ENCODE peak calls at places on chromosome 15, in ten cellular contexts. One of them, this sample, is unnamed. For H3K36me3, the result is how much of the 10 kb centered on the place peaks cover.

GRCh38 chr15:89648106-89649012 is 6.9 kb downstream of the KIF7 start:
- DNase-seq in Peyer's patch: peak
- DNase-seq in GM12878: no peak
- DNase-seq in gastrocnemius medialis: no peak
- DNase-seq in heart left ventricle: no peak
- DNase-seq in uterus: no peak
- DNase-seq in adrenal gland: no peak
- DNase-seq in body of pancreas: no peak
- DNase-seq in stomach: no peak
- DNase-seq in transverse colon: no peak
- DNase-seq in this sample: no peak

GRCh38 chr15:66502491-66502890 is 2.2 kb downstream of the RPL4 start:
- DNase-seq in Peyer's patch: no peak
- DNase-seq in GM12878: no peak
- DNase-seq in gastrocnemius medialis: no peak
- DNase-seq in heart left ventricle: no peak
- DNase-seq in uterus: no peak
- DNase-seq in adrenal gland: no peak
- DNase-seq in body of pancreas: no peak
- DNase-seq in stomach: no peak
- DNase-seq in transverse colon: no peak
- DNase-seq in this sample: no peak

GRCh38 chr15:39041979-39042485 is 477.4 kb upstream of the RASGRP1 start:
- DNase-seq in Peyer's patch: no peak
- DNase-seq in GM12878: no peak
- DNase-seq in gastrocnemius medialis: no peak
- DNase-seq in heart left ventricle: no peak
- DNase-seq in uterus: no peak
- DNase-seq in adrenal gland: no peak
- DNase-seq in body of pancreas: no peak
- DNase-seq in stomach: no peak
- DNase-seq in transverse colon: no peak
- DNase-seq in this sample: no peak

GRCh38 chr15:31278056-31278445 is 48.6 kb upstream of the KLF13 start:
- DNase-seq in Peyer's patch: no peak
- DNase-seq in GM12878: no peak
- DNase-seq in gastrocnemius medialis: no peak
- DNase-seq in heart left ventricle: peak
- DNase-seq in uterus: peak
- DNase-seq in adrenal gland: peak
- DNase-seq in body of pancreas: peak
- DNase-seq in stomach: peak
- DNase-seq in transverse colon: no peak
- DNase-seq in this sample: peak

GRCh38 chr15:56978898-56979662 is 60.6 kb downstream of the TCF12 start:
- DNase-seq in Peyer's patch: no peak
- DNase-seq in GM12878: no peak
- DNase-seq in gastrocnemius medialis: no peak
- DNase-seq in heart left ventricle: no peak
- DNase-seq in uterus: no peak
- DNase-seq in adrenal gland: no peak
- DNase-seq in body of pancreas: no peak
- DNase-seq in stomach: no peak
- DNase-seq in transverse colon: no peak
- DNase-seq in this sample: no peak

GRCh38 chr15:50702762-50703334 is 16.3 kb upstream of the TRPM7 start:
- DNase-seq in Peyer's patch: no peak
- DNase-seq in GM12878: no peak
- DNase-seq in gastrocnemius medialis: no peak
- DNase-seq in heart left ventricle: no peak
- DNase-seq in uterus: no peak
- DNase-seq in adrenal gland: no peak
- DNase-seq in body of pancreas: no peak
- DNase-seq in stomach: no peak
- DNase-seq in transverse colon: no peak
- DNase-seq in this sample: no peak

GRCh38 chr15:71443538-71443937 is 328.3 kb downstream of the THSD4 start:
- DNase-seq in Peyer's patch: peak
- DNase-seq in GM12878: no peak
- DNase-seq in gastrocnemius medialis: no peak
- DNase-seq in heart left ventricle: no peak
- DNase-seq in uterus: peak
- DNase-seq in adrenal gland: peak
- DNase-seq in body of pancreas: peak
- DNase-seq in stomach: peak
- DNase-seq in transverse colon: peak
- DNase-seq in this sample: no peak

GRCh38 chr15:63826513-63826912 is 7.2 kb downstream of the HERC1 start:
- DNase-seq in Peyer's patch: no peak
- DNase-seq in GM12878: no peak
- DNase-seq in gastrocnemius medialis: no peak
- DNase-seq in heart left ventricle: no peak
- DNase-seq in uterus: no peak
- DNase-seq in adrenal gland: no peak
- DNase-seq in body of pancreas: no peak
- DNase-seq in stomach: no peak
- DNase-seq in transverse colon: no peak
- DNase-seq in this sample: no peak

GRCh38 chr15:25990245-25990644 is 127.1 kb upstream of the ATP10A start:
- DNase-seq in Peyer's patch: no peak
- DNase-seq in GM12878: no peak
- DNase-seq in gastrocnemius medialis: no peak
- DNase-seq in heart left ventricle: no peak
- DNase-seq in uterus: no peak
- DNase-seq in adrenal gland: no peak
- DNase-seq in body of pancreas: no peak
- DNase-seq in stomach: no peak
- DNase-seq in transverse colon: no peak
- DNase-seq in this sample: no peak

DNA sequence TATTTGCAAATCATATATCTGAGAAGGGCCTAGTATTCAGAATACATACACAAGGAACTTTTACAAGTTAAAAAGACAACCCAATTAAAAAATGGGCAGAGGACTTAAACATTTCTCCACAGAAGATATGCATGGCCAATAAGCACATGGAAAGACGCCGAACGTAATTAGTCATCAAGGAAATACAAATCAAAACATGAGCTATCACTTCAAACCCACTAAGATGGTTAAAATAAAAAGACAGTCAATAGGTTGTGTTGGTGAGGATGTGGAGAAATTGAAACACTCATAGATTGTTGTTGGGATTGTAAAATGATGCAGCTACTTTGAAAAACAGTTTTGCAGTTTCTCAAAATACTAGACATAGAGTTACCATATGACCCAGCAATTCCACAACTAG is 61.2 kb upstream of the NEO1 start:
- DNase-seq in Peyer's patch: no peak
- DNase-seq in GM12878: no peak
- DNase-seq in gastrocnemius medialis: no peak
- DNase-seq in heart left ventricle: no peak
- DNase-seq in uterus: no peak
- DNase-seq in adrenal gland: no peak
- DNase-seq in body of pancreas: no peak
- DNase-seq in stomach: no peak
- DNase-seq in transverse colon: no peak
- DNase-seq in this sample: no peak
- H3K36me3 ChIP-seq in Peyer's patch: under half
- H3K36me3 ChIP-seq in GM12878: under half
- H3K36me3 ChIP-seq in gastrocnemius medialis: under half
- H3K36me3 ChIP-seq in heart left ventricle: under half
- H3K36me3 ChIP-seq in uterus: under half
- H3K36me3 ChIP-seq in adrenal gland: under half
- H3K36me3 ChIP-seq in body of pancreas: under half
- H3K36me3 ChIP-seq in stomach: under half
- H3K36me3 ChIP-seq in transverse colon: under half
- H3K36me3 ChIP-seq in this sample: under half

DNA sequence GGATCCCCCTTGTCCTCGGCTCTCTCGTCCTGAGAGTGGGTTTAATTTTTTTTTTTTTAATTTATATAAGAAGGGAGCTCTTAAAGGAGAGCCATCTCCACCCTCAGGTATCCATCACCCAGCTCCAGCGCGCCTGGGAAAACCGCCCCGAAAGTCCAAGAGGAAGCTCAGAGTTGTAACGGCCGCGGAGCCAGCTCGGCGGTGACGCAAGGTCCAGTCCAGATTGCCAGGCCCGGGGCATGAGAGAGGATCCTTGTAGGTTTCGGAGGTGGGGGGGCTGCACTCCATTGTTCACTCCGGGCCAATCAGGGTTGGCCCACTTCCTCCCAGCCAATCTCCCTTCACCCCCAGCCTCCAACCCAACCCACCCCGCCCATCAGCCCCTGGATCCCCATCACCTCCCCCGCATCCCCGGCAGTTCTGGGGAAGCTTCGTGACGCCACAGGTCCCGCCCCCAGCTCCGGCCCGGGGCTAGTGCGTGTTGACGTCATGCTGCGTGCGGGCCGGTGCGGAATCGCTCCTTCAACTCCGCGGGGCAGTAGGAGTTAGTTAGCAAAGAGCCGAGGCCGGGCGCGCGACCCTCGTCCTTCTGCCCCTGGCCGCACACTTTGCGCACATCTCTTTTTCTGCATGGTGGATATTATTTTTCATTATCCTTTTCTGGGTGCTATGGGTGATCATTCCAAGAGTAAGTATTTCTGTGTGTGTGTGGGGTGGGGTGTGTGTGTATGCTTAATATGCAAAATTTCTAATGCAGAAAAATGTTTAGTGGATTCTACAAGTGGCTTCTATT is at the start of gene ISL2:
- DNase-seq in Peyer's patch: peak
- DNase-seq in GM12878: peak
- DNase-seq in gastrocnemius medialis: no peak
- DNase-seq in heart left ventricle: no peak
- DNase-seq in uterus: no peak
- DNase-seq in adrenal gland: no peak
- DNase-seq in body of pancreas: peak
- DNase-seq in stomach: peak
- DNase-seq in transverse colon: peak
- DNase-seq in this sample: peak
- TF ChIP-seq POLR2A in Peyer's patch: no peak
- TF ChIP-seq POLR2A in GM12878: peak
- TF ChIP-seq POLR2A in gastrocnemius medialis: no peak
- TF ChIP-seq POLR2A in heart left ventricle: no peak
- TF ChIP-seq POLR2A in uterus: no peak
- TF ChIP-seq POLR2A in adrenal gland: no peak
- TF ChIP-seq POLR2A in body of pancreas: no peak
- TF ChIP-seq POLR2A in stomach: no peak
- TF ChIP-seq POLR2A in transverse colon: no peak
- TF ChIP-seq POLR2A in this sample: no peak

DNA sequence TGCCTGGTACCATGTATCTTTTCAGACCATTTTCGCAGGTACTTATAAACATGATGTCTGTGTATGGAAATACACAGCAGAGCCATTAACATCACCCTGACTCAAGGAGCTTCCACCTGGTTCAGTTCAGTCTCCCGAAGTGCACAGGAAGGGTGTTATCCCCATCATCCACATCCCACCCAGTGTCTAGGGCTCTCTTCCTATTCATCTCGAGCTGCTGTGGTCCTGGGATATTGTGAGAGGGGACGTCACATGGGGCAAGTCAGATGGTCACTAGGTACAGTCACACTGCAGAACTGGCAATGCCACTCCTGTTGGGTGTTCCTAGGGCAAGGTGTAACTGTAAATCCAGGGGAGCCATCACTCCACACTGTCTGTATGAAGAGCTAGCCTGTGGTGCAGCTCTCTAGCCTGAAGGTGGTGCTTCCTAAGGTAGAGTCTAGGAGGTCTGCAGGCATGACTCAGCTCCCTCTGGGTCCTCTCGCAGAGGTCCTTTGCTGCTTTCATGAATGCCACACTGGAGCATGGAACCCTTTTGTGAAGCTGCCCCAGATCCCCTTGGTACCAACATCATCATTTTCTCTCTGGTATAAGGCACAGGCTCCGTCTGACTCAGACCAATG is 13.9 kb downstream of the ISLR2 start:
- DNase-seq in Peyer's patch: no peak
- DNase-seq in GM12878: no peak
- DNase-seq in gastrocnemius medialis: no peak
- DNase-seq in heart left ventricle: no peak
- DNase-seq in uterus: no peak
- DNase-seq in adrenal gland: no peak
- DNase-seq in body of pancreas: no peak
- DNase-seq in stomach: no peak
- DNase-seq in transverse colon: no peak
- DNase-seq in this sample: no peak
- H3K36me3 ChIP-seq in Peyer's patch: under half
- H3K36me3 ChIP-seq in GM12878: under half
- H3K36me3 ChIP-seq in gastrocnemius medialis: under half
- H3K36me3 ChIP-seq in heart left ventricle: under half
- H3K36me3 ChIP-seq in uterus: under half
- H3K36me3 ChIP-seq in adrenal gland: under half
- H3K36me3 ChIP-seq in body of pancreas: under half
- H3K36me3 ChIP-seq in stomach: under half
- H3K36me3 ChIP-seq in transverse colon: under half
- H3K36me3 ChIP-seq in this sample: under half

GRCh38 chr15:68203486-68203885 is 1.6 kb downstream of the CALML4 start:
- DNase-seq in Peyer's patch: no peak
- DNase-seq in GM12878: no peak
- DNase-seq in gastrocnemius medialis: no peak
- DNase-seq in heart left ventricle: no peak
- DNase-seq in uterus: no peak
- DNase-seq in adrenal gland: no peak
- DNase-seq in body of pancreas: no peak
- DNase-seq in stomach: peak
- DNase-seq in transverse colon: no peak
- DNase-seq in this sample: no peak
- TF ChIP-seq POLR2A in Peyer's patch: no peak
- TF ChIP-seq POLR2A in GM12878: no peak
- TF ChIP-seq POLR2A in gastrocnemius medialis: no peak
- TF ChIP-seq POLR2A in heart left ventricle: no peak
- TF ChIP-seq POLR2A in uterus: no peak
- TF ChIP-seq POLR2A in adrenal gland: no peak
- TF ChIP-seq POLR2A in body of pancreas: no peak
- TF ChIP-seq POLR2A in stomach: no peak
- TF ChIP-seq POLR2A in transverse colon: no peak
- TF ChIP-seq POLR2A in this sample: no peak